ENCODE peak calls at places on chromosomes 3 and 15, in six cellular contexts. One of them, this sample, is unnamed.
A peak's percentile ranks its signal among the peaks of the same experiment; 100 is the strongest.

GRCh38 chr3:112115161-112115739 is 17.8 kb downstream of the GCSAM start:
- DNase-seq in trophoblast cell: peak; percentile 94
- DNase-seq in H9: no peak
- DNase-seq in H1: no peak
- DNase-seq in mesenchymal stem cell: no peak
- DNase-seq in IMR-90: no peak
- DNase-seq in this sample: no peak

GRCh38 chr3:153624310-153625030 is 462.4 kb downstream of the RAP2B start:
- DNase-seq in H1: no peak
- DNase-seq in trophoblast cell: no peak
- DNase-seq in mesenchymal stem cell: no peak
- DNase-seq in H9: no peak
- DNase-seq in IMR-90: no peak
- DNase-seq in this sample: no peak

GRCh38 chr15:70046716-70047369 is 50.9 kb downstream of the TLE3 start:
- DNase-seq in IMR-90: no peak
- DNase-seq in mesenchymal stem cell: no peak
- DNase-seq in H9: no peak
- DNase-seq in trophoblast cell: peak; percentile 53
- DNase-seq in H1: no peak
- DNase-seq in this sample: no peak

GRCh38 chr15:74682954-74683353 is 12.9 kb downstream of the EDC3 start:
- DNase-seq in IMR-90: no peak
- DNase-seq in H9: no peak
- DNase-seq in H1: no peak
- DNase-seq in trophoblast cell: no peak
- DNase-seq in mesenchymal stem cell: no peak
- DNase-seq in this sample: no peak

GRCh38 chr15:88950600-88951160 is 37.5 kb upstream of the MFGE8 start:
- DNase-seq in H9: no peak
- DNase-seq in trophoblast cell: peak; percentile 24
- DNase-seq in H1: no peak
- DNase-seq in IMR-90: no peak
- DNase-seq in mesenchymal stem cell: no peak
- DNase-seq in this sample: no peak

GRCh38 chr3:37766797-37767776 is 94.6 kb upstream of the CTDSPL start:
- DNase-seq in IMR-90: no peak
- DNase-seq in H1: no peak
- DNase-seq in mesenchymal stem cell: no peak
- DNase-seq in H9: no peak
- DNase-seq in trophoblast cell: no peak
- DNase-seq in this sample: no peak

GRCh38 chr15:76209523-76209922 is 101.7 kb downstream of the ETFA start:
- DNase-seq in IMR-90: no peak
- DNase-seq in mesenchymal stem cell: no peak
- DNase-seq in H1: no peak
- DNase-seq in H9: no peak
- DNase-seq in trophoblast cell: no peak
- DNase-seq in this sample: no peak

GRCh38 chr3:171056528-171056927 is 30.0 kb upstream of the SLC2A2 start:
- DNase-seq in H9: no peak
- DNase-seq in mesenchymal stem cell: peak; percentile 37
- DNase-seq in H1: no peak
- DNase-seq in trophoblast cell: no peak
- DNase-seq in IMR-90: peak; percentile 81
- DNase-seq in this sample: no peak

GRCh38 chr15:71889385-71889784 is 79.0 kb downstream of the NR2E3 start:
- DNase-seq in mesenchymal stem cell: no peak
- DNase-seq in IMR-90: no peak
- DNase-seq in H9: no peak
- DNase-seq in trophoblast cell: no peak
- DNase-seq in H1: no peak
- DNase-seq in this sample: no peak

GRCh38 chr3:185867650-185868049 is 42.8 kb upstream of the IGF2BP2 start:
- DNase-seq in H9: no peak
- DNase-seq in H1: no peak
- DNase-seq in IMR-90: no peak
- DNase-seq in trophoblast cell: no peak
- DNase-seq in mesenchymal stem cell: no peak
- DNase-seq in this sample: no peak

GRCh38 chr3:128879991-128880390 is 571 bp downstream of the ACAD9 start:
- DNase-seq in trophoblast cell: peak; percentile 52
- DNase-seq in H1: no peak
- DNase-seq in H9: no peak
- DNase-seq in mesenchymal stem cell: no peak
- DNase-seq in IMR-90: no peak
- DNase-seq in this sample: no peak

GRCh38 chr3:47991341-47991740 is 24.9 kb downstream of the MAP4 start:
- DNase-seq in trophoblast cell: no peak
- DNase-seq in H9: no peak
- DNase-seq in mesenchymal stem cell: no peak
- DNase-seq in H1: no peak
- DNase-seq in IMR-90: no peak
- DNase-seq in this sample: no peak

GRCh38 chr3:10957976-10958749 is 34.4 kb upstream of the SLC6A1 start:
- DNase-seq in IMR-90: no peak
- DNase-seq in H1: no peak
- DNase-seq in trophoblast cell: no peak
- DNase-seq in H9: no peak
- DNase-seq in mesenchymal stem cell: no peak
- DNase-seq in this sample: no peak

GRCh38 chr3:53506763-53507145 is 12.3 kb downstream of the CACNA1D start:
- DNase-seq in H1: no peak
- DNase-seq in mesenchymal stem cell: no peak
- DNase-seq in trophoblast cell: no peak
- DNase-seq in IMR-90: no peak
- DNase-seq in H9: no peak
- DNase-seq in this sample: no peak

GRCh38 chr15:69272139-69272538 is 26.6 kb upstream of the PAQR5 start:
- DNase-seq in trophoblast cell: no peak
- DNase-seq in H1: no peak
- DNase-seq in H9: no peak
- DNase-seq in IMR-90: no peak
- DNase-seq in mesenchymal stem cell: peak; percentile 8
- DNase-seq in this sample: peak; percentile 9

GRCh38 chr3:151146071-151146730 is 56.8 kb downstream of the GPR171 start:
- DNase-seq in IMR-90: peak; percentile 69
- DNase-seq in H9: peak; percentile 82
- DNase-seq in H1: peak; percentile 78
- DNase-seq in mesenchymal stem cell: peak; percentile 82
- DNase-seq in trophoblast cell: peak; percentile 69
- DNase-seq in this sample: peak; percentile 75
- H2AFZ ChIP-seq in IMR-90: peak overlapping the region; percentile 38
- H2AFZ ChIP-seq in H9: no peak overlapping the region
- H2AFZ ChIP-seq in H1: no peak overlapping the region
- H2AFZ ChIP-seq in mesenchymal stem cell: no peak overlapping the region
- H2AFZ ChIP-seq in trophoblast cell: no peak overlapping the region
- H2AFZ ChIP-seq in this sample: peak overlapping the region; percentile 39

GRCh38 chr3:69084326-69084667 is 440 bp upstream of the ARL6IP5 start:
- DNase-seq in H9: no peak
- DNase-seq in H1: no peak
- DNase-seq in IMR-90: peak; percentile 85
- DNase-seq in trophoblast cell: no peak
- DNase-seq in mesenchymal stem cell: peak; percentile 85
- DNase-seq in this sample: no peak

GRCh38 chr3:69082805-69083204 is 1.9 kb upstream of the ARL6IP5 start:
- DNase-seq in trophoblast cell: peak; percentile 52
- DNase-seq in IMR-90: peak; percentile 83
- DNase-seq in H1: no peak
- DNase-seq in H9: no peak
- DNase-seq in mesenchymal stem cell: peak; percentile 90
- DNase-seq in this sample: no peak

GRCh38 chr3:69085543-69086132 is 901 bp downstream of the ARL6IP5 start:
- DNase-seq in trophoblast cell: no peak
- DNase-seq in mesenchymal stem cell: peak; percentile 54
- DNase-seq in IMR-90: no peak
- DNase-seq in H9: no peak
- DNase-seq in H1: no peak
- DNase-seq in this sample: no peak

GRCh38 chr3:69086133-69086722 is 1.5 kb downstream of the ARL6IP5 start:
- DNase-seq in H9: no peak
- DNase-seq in mesenchymal stem cell: peak; percentile 88
- DNase-seq in trophoblast cell: peak; percentile 98
- DNase-seq in H1: no peak
- DNase-seq in IMR-90: peak; percentile 92
- DNase-seq in this sample: no peak

DNA sequence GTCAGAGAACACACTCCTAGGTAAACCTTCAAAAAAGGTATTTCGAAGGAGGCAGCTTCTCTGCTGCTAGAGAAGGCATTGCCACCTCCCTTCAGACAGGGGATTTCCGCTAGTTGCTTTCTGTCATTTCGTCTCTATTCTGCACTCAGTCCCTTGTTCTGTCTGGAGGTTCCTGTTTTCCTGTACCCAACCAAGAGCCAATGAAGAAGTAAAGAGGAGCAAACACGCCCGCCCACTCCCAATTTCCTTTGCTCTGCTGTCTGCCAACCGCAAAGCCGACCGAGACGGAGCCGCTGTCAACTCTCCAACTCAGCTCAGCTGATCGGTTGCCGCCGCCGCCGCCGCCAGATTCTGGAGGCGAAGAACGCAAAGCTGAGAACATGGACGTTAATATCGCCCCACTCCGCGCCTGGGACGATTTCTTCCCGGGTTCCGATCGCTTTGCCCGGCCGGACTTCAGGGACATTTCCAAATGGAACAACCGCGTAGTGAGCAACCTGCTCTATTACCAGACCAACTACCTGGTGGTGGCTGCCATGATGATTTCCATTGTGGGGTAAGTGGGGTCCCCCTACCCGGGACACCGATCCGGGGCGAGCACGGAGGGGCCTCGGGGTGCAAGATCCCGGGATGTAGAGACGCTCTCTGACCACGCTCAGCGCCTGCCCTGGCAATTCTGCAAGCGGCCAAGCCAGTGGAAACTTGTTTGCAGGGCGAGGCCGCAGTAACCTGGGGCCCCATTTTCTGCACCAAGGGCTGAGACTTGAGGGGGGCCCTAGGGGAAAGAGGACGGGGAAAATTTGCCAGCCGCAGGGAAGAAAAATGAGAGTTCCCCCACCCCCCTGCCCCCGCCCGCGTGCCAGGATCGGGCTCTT is at the start of gene ARL6IP5:
- DNase-seq in trophoblast cell: peak; percentile 91
- DNase-seq in H1: peak; percentile 90
- DNase-seq in IMR-90: peak; percentile 93
- DNase-seq in H9: peak; percentile 92
- DNase-seq in mesenchymal stem cell: peak; percentile 93
- DNase-seq in this sample: peak; percentile 81
- H4K8ac ChIP-seq in trophoblast cell: peak within 1 kb of the TSS; percentile 93
- H4K8ac ChIP-seq in H1: no peak within 1 kb of the TSS
- H4K8ac ChIP-seq in IMR-90: peak within 1 kb of the TSS; percentile 67
- H4K8ac ChIP-seq in H9: no peak within 1 kb of the TSS
- H4K8ac ChIP-seq in mesenchymal stem cell: peak within 1 kb of the TSS; percentile 79
- H4K8ac ChIP-seq in this sample: no peak within 1 kb of the TSS

GRCh38 chr3:33883538-33884203 is 85.2 kb downstream of the PDCD6IP start:
- DNase-seq in IMR-90: peak; percentile 49
- DNase-seq in H1: no peak
- DNase-seq in trophoblast cell: peak; percentile 8
- DNase-seq in mesenchymal stem cell: peak; percentile 56
- DNase-seq in H9: no peak
- DNase-seq in this sample: peak; percentile 57

GRCh38 chr3:33884701-33885100 is 86.3 kb downstream of the PDCD6IP start:
- DNase-seq in H9: no peak
- DNase-seq in IMR-90: no peak
- DNase-seq in H1: no peak
- DNase-seq in mesenchymal stem cell: no peak
- DNase-seq in trophoblast cell: no peak
- DNase-seq in this sample: no peak

GRCh38 chr3:33885496-33885895 is 87.1 kb downstream of the PDCD6IP start:
- DNase-seq in mesenchymal stem cell: no peak
- DNase-seq in IMR-90: no peak
- DNase-seq in H9: no peak
- DNase-seq in H1: no peak
- DNase-seq in trophoblast cell: no peak
- DNase-seq in this sample: no peak

GRCh38 chr3:33886015-33886414 is 87.6 kb downstream of the PDCD6IP start:
- DNase-seq in H1: no peak
- DNase-seq in mesenchymal stem cell: no peak
- DNase-seq in trophoblast cell: no peak
- DNase-seq in H9: no peak
- DNase-seq in IMR-90: peak; percentile 23
- DNase-seq in this sample: no peak

DNA sequence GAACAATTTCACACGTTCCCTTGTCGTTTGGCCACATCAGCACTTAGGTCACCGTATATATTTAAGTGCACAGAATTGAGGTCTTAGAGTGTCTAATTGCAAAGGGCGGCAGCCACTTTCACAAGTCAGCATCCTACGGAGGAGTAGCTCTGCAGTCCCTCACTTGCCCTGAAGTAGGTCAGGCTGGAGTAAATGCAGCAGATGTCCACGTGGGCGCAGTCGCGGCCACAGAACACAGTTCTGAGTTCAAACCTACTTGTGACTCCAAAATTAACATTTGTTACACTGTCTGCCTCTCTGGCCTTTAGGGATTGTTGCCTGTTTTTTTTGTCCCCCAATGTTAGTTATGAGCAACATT is 85.8 kb downstream of the PDCD6IP start:
- DNase-seq in mesenchymal stem cell: no peak
- DNase-seq in H9: peak; percentile 44
- DNase-seq in trophoblast cell: no peak
- DNase-seq in IMR-90: no peak
- DNase-seq in H1: no peak
- DNase-seq in this sample: no peak
- H2AFZ ChIP-seq in mesenchymal stem cell: no peak overlapping the region
- H2AFZ ChIP-seq in H9: no peak overlapping the region
- H2AFZ ChIP-seq in trophoblast cell: no peak overlapping the region
- H2AFZ ChIP-seq in IMR-90: peak overlapping the region; percentile 76
- H2AFZ ChIP-seq in H1: peak overlapping the region; percentile 96
- H2AFZ ChIP-seq in this sample: peak overlapping the region; percentile 67

GRCh38 chr3:141410408-141410807 is 42.1 kb downstream of the ZBTB38 start:
- DNase-seq in IMR-90: peak; percentile 83
- DNase-seq in mesenchymal stem cell: peak; percentile 79
- DNase-seq in trophoblast cell: no peak
- DNase-seq in H1: no peak
- DNase-seq in H9: no peak
- DNase-seq in this sample: no peak
- H4K8ac ChIP-seq in IMR-90: peak overlapping the region; percentile 88
- H4K8ac ChIP-seq in mesenchymal stem cell: peak overlapping the region; percentile 8
- H4K8ac ChIP-seq in trophoblast cell: peak overlapping the region; percentile 11
- H4K8ac ChIP-seq in H1: no peak overlapping the region
- H4K8ac ChIP-seq in H9: no peak overlapping the region
- H4K8ac ChIP-seq in this sample: no peak overlapping the region

GRCh38 chr3:121552797-121553196 is 7.0 kb upstream of the POLQ start:
- DNase-seq in H1: no peak
- DNase-seq in H9: no peak
- DNase-seq in trophoblast cell: no peak
- DNase-seq in mesenchymal stem cell: no peak
- DNase-seq in IMR-90: no peak
- DNase-seq in this sample: no peak

GRCh38 chr3:121557426-121557934 is 10.3 kb upstream of the ARGFX start:
- DNase-seq in IMR-90: no peak
- DNase-seq in H1: peak; percentile 16
- DNase-seq in trophoblast cell: no peak
- DNase-seq in mesenchymal stem cell: no peak
- DNase-seq in H9: no peak
- DNase-seq in this sample: no peak

GRCh38 chr3:121552379-121552778 is 6.6 kb upstream of the POLQ start:
- DNase-seq in trophoblast cell: no peak
- DNase-seq in IMR-90: no peak
- DNase-seq in H1: no peak
- DNase-seq in mesenchymal stem cell: no peak
- DNase-seq in H9: no peak
- DNase-seq in this sample: no peak
- H2AFZ ChIP-seq in trophoblast cell: no peak overlapping the region
- H2AFZ ChIP-seq in IMR-90: peak overlapping the region; percentile 64
- H2AFZ ChIP-seq in H1: peak overlapping the region; percentile 28
- H2AFZ ChIP-seq in mesenchymal stem cell: peak overlapping the region; percentile 31
- H2AFZ ChIP-seq in H9: no peak overlapping the region
- H2AFZ ChIP-seq in this sample: peak overlapping the region; percentile 56

This sample was measured in neuronal stem cell.